ENCODE peak calls at places on chromosomes 11 and 22, in eight cellular contexts. A, G, D, E, N, T, O and W are unnamed samples.

GRCh38 chr11:44946268-44946667 is 4.4 kb downstream of the TP53I11 start:
- DNase-seq in A (no peak), G (no peak), D (no peak), E (no peak), N (no peak), T (no peak), O (no peak), W (no peak)

GRCh38 chr11:119594639-119595249 is 134.3 kb downstream of the NECTIN1 start:
- DNase-seq in A (no peak), G (no peak), D (no peak), E (no peak), N (peak), T (no peak), O (no peak), W (no peak)

GRCh38 chr11:32435152-32435480 is 223 bp downstream of the WT1 start:
- DNase-seq in A (no peak), G (no peak), D (no peak), E (no peak), N (no peak), T (no peak), O (no peak), W (no peak)

GRCh38 chr22:32475428-32476010 is 908 bp downstream of the FBXO7 start:
- DNase-seq in A (no peak), G (peak), D (no peak), E (no peak), N (no peak), T (no peak), O (no peak), W (peak)

GRCh38 chr11:104151404-104152204 is 12.3 kb downstream of the PDGFD start:
- DNase-seq in A (no peak), G (no peak), D (no peak), E (no peak), N (peak), T (no peak), O (no peak), W (no peak)

GRCh38 chr22:37275622-37276021 is 6.7 kb upstream of the CYTH4 start:
- DNase-seq in A (no peak), G (no peak), D (no peak), E (no peak), N (no peak), T (no peak), O (no peak), W (no peak)

GRCh38 chr22:38479096-38479840 is 11.4 kb downstream of the KDELR3 start:
- DNase-seq in A (no peak), G (no peak), D (no peak), E (no peak), N (peak), T (no peak), O (no peak), W (no peak)

GRCh38 chr11:112878228-112878627 is 83.0 kb upstream of the NCAM1 start:
- DNase-seq in A (no peak), G (no peak), D (no peak), E (no peak), N (no peak), T (no peak), O (no peak), W (no peak)

GRCh38 chr11:102780491-102780918 is at the start of gene MMP10:
- DNase-seq in A (no peak), G (no peak), D (no peak), E (no peak), N (peak), T (no peak), O (no peak), W (no peak)

GRCh38 chr11:19511066-19511412 is 201.6 kb upstream of the NAV2 start:
- DNase-seq in A (no peak), G (no peak), D (no peak), E (no peak), N (no peak), T (no peak), O (no peak), W (no peak)

GRCh38 chr11:304061-304506 is 3.5 kb upstream of the IFITM2 start:
- DNase-seq in A (no peak), G (no peak), D (no peak), E (no peak), N (no peak), T (no peak), O (no peak), W (no peak)

GRCh38 chr11:126337121-126337471 is 18.4 kb upstream of the ST3GAL4 start:
- DNase-seq in A (no peak), G (no peak), D (no peak), E (no peak), N (no peak), T (no peak), O (no peak), W (no peak)

GRCh38 chr11:35927730-35928129 is 16.1 kb upstream of the LDLRAD3 start:
- DNase-seq in A (no peak), G (no peak), D (no peak), E (no peak), N (no peak), T (no peak), O (no peak), W (peak)

GRCh38 chr22:45208993-45209838 is 31.5 kb downstream of the KIAA0930 start:
- DNase-seq in A (no peak), G (peak), D (no peak), E (no peak), N (peak), T (no peak), O (peak), W (no peak)

GRCh38 chr11:71437879-71438278 is 10.3 kb downstream of the DHCR7 start:
- DNase-seq in A (no peak), G (no peak), D (no peak), E (no peak), N (no peak), T (no peak), O (no peak), W (peak)

GRCh38 chr22:47192651-47193437 is 430.4 kb downstream of the TBC1D22A start:
- DNase-seq in A (no peak), G (no peak), D (no peak), E (no peak), N (no peak), T (no peak), O (no peak), W (peak)

GRCh38 chr11:65640483-65641207 is 2.7 kb downstream of the SIPA1 start:
- DNase-seq in A (peak), G (no peak), D (peak), E (no peak), N (no peak), T (no peak), O (no peak), W (peak)

GRCh38 chr11:60863550-60864521 is 3.5 kb upstream of the ZP1 start:
- DNase-seq in A (no peak), G (no peak), D (no peak), E (no peak), N (no peak), T (no peak), O (no peak), W (peak)

GRCh38 chr22:30969532-30970355 is 679 bp downstream of the TUG1 start:
- DNase-seq in A (no peak), G (peak), D (no peak), E (peak), N (peak), T (no peak), O (peak), W (peak)

GRCh38 chr11:3855808-3856491 is 486 bp downstream of the STIM1 start:
- DNase-seq in A (no peak), G (no peak), D (peak), E (no peak), N (peak), T (no peak), O (peak), W (peak)

GRCh38 chr11:69000391-69000790 is 12.7 kb downstream of the MRGPRF start:
- DNase-seq in A (no peak), G (no peak), D (no peak), E (no peak), N (no peak), T (no peak), O (no peak), W (no peak)